ENCODE peak calls at places on chromosome X, in ten cellular contexts. N is CD8-positive, alpha-beta T cell; M is neuronal stem cell; Y is psoas muscle; I is upper lobe of right lung; D is breast epithelium; J is aorta; Z is colonic mucosa; O is IMR-90; S is mesenchymal stem cell. F is an unnamed sample.

GRCh38 chrX:48468247-48468671 is 1.8 kb downstream of the SLC38A5 start:
- DNase-seq in I (no peak), N (no peak), M (no peak), O (no peak), S (no peak), J (no peak), Z (peak; percentile 54), Y (no peak), D (no peak), F (peak; percentile 30)

GRCh38 chrX:118523920-118524319 is 28.3 kb downstream of the DOCK11 start:
- DNase-seq in D (no peak), Y (no peak), Z (no peak), N (peak; percentile 59), I (no peak), S (no peak), O (no peak), J (no peak), M (no peak), F (no peak)

GRCh38 chrX:25337841-25338240 is 322.1 kb upstream of the ARX start:
- DNase-seq in D (no peak), S (no peak), J (no peak), N (no peak), Z (no peak), M (no peak), Y (no peak), I (no peak), O (no peak), F (no peak)

GRCh38 chrX:41167888-41168287 is 82.6 kb downstream of the USP9X start:
- DNase-seq in N (no peak), I (no peak), D (no peak), S (no peak), M (no peak), Y (no peak), Z (no peak), O (no peak), J (no peak), F (no peak)

GRCh38 chrX:140337263-140337662 is 167.6 kb downstream of the SOX3 start:
- DNase-seq in Z (no peak), D (no peak), I (no peak), O (no peak), Y (no peak), M (no peak), S (no peak), N (no peak), J (no peak), F (no peak)

GRCh38 chrX:130539721-130540321 is 138.0 kb downstream of the RBMX2 start:
- DNase-seq in D (no peak), S (peak; percentile 28), Y (peak; percentile 20), I (no peak), N (no peak), Z (peak; percentile 36), M (peak; percentile 14), J (peak; percentile 62), O (peak; percentile 45), F (no peak)

GRCh38 chrX:32010948-32011347 is 939.1 kb upstream of the FTHL17 start:
- DNase-seq in Y (no peak), D (no peak), J (no peak), O (no peak), Z (no peak), M (no peak), I (no peak), N (no peak), S (no peak), F (no peak)

GRCh38 chrX:21658152-21658737 is at the start of gene KLHL34:
- DNase-seq in S (no peak), Z (peak; percentile 31), D (no peak), M (no peak), O (no peak), N (peak; percentile 50), J (peak; percentile 45), I (no peak), Y (peak; percentile 44), F (peak; percentile 29)

GRCh38 chrX:11758400-11759171 is 549 bp downstream of the MSL3 start:
- DNase-seq in M (peak; percentile 75), Y (peak; percentile 89), J (peak; percentile 92), O (peak; percentile 73), I (peak; percentile 94), D (peak; percentile 53), N (peak; percentile 91), S (peak; percentile 83), Z (peak; percentile 85), F (peak; percentile 91)

GRCh38 chrX:143304518-143304917 is 212.8 kb downstream of the SPANXN3 start:
- DNase-seq in S (no peak), M (no peak), Y (no peak), D (no peak), O (no peak), Z (peak; percentile 17), N (no peak), J (no peak), I (no peak), F (no peak)

GRCh38 chrX:4935846-4936245 is 1222.4 kb upstream of the PRKX start:
- DNase-seq in O (no peak), N (no peak), M (no peak), D (no peak), S (peak; percentile 6), J (peak; percentile 63), Z (no peak), Y (peak; percentile 11), I (no peak), F (no peak)

GRCh38 chrX:38233891-38234807 is 13.5 kb upstream of the SRPX start:
- DNase-seq in I (no peak), N (no peak), Z (no peak), J (no peak), O (peak; percentile 73), S (peak; percentile 67), Y (no peak), D (peak; percentile 26), M (no peak), F (no peak)

GRCh38 chrX:100750901-100751300 is 19.0 kb upstream of the SYTL4 start:
- DNase-seq in D (no peak), O (no peak), Y (no peak), Z (no peak), S (no peak), N (no peak), J (no peak), M (no peak), I (no peak), F (no peak)

GRCh38 chrX:72276478-72276953 is 532 bp downstream of the RPS4X start:
- DNase-seq in J (no peak), S (no peak), M (no peak), N (no peak), D (no peak), I (no peak), Y (no peak), Z (no peak), O (no peak), F (no peak)

DNA sequence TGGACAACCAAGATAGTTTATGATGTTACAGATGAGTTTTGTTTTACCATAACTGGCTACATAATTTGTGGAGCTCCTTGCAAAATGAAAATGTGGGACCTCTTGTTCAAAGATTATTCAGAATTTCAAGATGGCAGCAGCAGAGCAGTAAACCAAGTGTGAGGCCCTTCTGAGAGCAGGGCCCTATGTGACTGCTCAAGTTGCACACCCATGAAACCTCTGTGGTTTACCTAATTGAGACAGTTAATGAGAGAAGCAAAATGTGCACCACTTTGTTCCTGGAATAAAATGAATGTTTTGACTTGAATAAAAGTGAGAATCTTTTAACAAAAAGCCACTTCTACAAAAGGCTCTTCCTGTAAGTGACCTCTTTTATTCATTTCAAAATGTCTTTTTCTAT is 519.2 kb downstream of the RPA4 start:
- DNase-seq in S (no peak), N (no peak), I (no peak), D (no peak), O (no peak), Y (no peak), Z (no peak), M (no peak), J (no peak), F (no peak)
- H3K4me1 ChIP-seq in S (no peaks in the 10 kb centered on the region), N (no peaks in the 10 kb centered on the region), I (no peaks in the 10 kb centered on the region), D (no peaks in the 10 kb centered on the region), O (peaks cover 6% of the 10 kb centered on the region), Y (no peaks in the 10 kb centered on the region), Z (no peaks in the 10 kb centered on the region), M (peaks cover 3% of the 10 kb centered on the region), J (no peaks in the 10 kb centered on the region), F (no peaks in the 10 kb centered on the region)

GRCh38 chrX:154040307-154040756 is 20.6 kb upstream of the IRAK1 start:
- DNase-seq in S (peak; percentile 97), D (no peak), M (no peak), Z (no peak), I (no peak), J (no peak), O (peak; percentile 87), Y (no peak), N (no peak), F (no peak)
- H3K4me1 ChIP-seq in S (peaks cover 7% of the 10 kb centered on the region), D (no peaks in the 10 kb centered on the region), M (no peaks in the 10 kb centered on the region), Z (no peaks in the 10 kb centered on the region), I (peaks cover 10% of the 10 kb centered on the region), J (no peaks in the 10 kb centered on the region), O (peaks cover 16% of the 10 kb centered on the region), Y (peaks cover 46% of the 10 kb centered on the region), N (peaks cover 16% of the 10 kb centered on the region), F (no peaks in the 10 kb centered on the region)

GRCh38 chrX:39755152-39756032 is 342.4 kb downstream of the BCOR start:
- DNase-seq in J (peak; percentile 92), Z (peak; percentile 83), S (peak; percentile 93), N (no peak), O (peak; percentile 93), I (peak; percentile 69), D (peak; percentile 88), Y (peak; percentile 88), M (peak; percentile 23), F (peak; percentile 42)

GRCh38 chrX:39750246-39750790 is 347.4 kb downstream of the BCOR start:
- DNase-seq in M (no peak), Z (no peak), J (no peak), N (no peak), Y (no peak), S (no peak), D (no peak), O (no peak), I (no peak), F (no peak)

GRCh38 chrX:39750798-39751197 is 347.0 kb downstream of the BCOR start:
- DNase-seq in I (no peak), D (no peak), M (no peak), N (no peak), J (no peak), O (no peak), Z (no peak), S (no peak), Y (no peak), F (no peak)

GRCh38 chrX:39753296-39753996 is 344.3 kb downstream of the BCOR start:
- DNase-seq in J (no peak), D (no peak), O (peak; percentile 73), S (no peak), M (no peak), N (no peak), Z (no peak), I (no peak), Y (no peak), F (no peak)

DNA sequence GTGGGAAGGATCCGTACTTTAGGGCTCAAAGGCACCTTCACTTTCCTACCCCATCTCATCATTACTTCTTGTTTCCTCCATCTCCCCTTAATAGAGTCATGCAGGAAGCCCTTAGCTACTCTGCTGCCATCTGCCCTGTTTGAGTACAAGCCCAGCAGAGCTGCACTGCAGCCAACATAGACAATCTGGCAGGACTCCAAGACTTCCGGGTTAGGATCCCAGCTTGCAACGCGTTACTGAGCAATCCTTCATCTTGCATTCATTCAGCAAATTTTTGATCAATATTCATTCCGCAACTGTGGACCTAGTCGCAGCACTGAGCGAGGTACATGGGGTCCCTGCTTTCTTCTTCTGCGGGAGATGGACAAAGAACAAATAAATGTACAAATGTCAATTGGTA is 344.9 kb downstream of the BCOR start:
- DNase-seq in Y (no peak), Z (peak; percentile 57), N (no peak), I (no peak), O (peak; percentile 29), J (no peak), S (peak; percentile 30), D (no peak), M (no peak), F (peak; percentile 44)
- H3K4me1 ChIP-seq in Y (peaks cover 9% of the 10 kb centered on the region), Z (no peaks in the 10 kb centered on the region), N (no peaks in the 10 kb centered on the region), I (peaks cover 5% of the 10 kb centered on the region), O (peaks cover 6% of the 10 kb centered on the region), J (peaks cover 6% of the 10 kb centered on the region), S (peaks cover 25% of the 10 kb centered on the region), D (no peaks in the 10 kb centered on the region), M (peaks cover 14% of the 10 kb centered on the region), F (no peaks in the 10 kb centered on the region)

GRCh38 chrX:7144126-7144525 is 3.4 kb upstream of the STS start:
- DNase-seq in J (no peak), Z (no peak), Y (no peak), O (no peak), D (no peak), M (no peak), N (no peak), S (no peak), I (no peak), F (no peak)
- H3K4me1 ChIP-seq in J (no peaks in the 10 kb centered on the region), Z (peaks cover 7% of the 10 kb centered on the region), Y (peaks cover 15% of the 10 kb centered on the region), O (peaks cover 10% of the 10 kb centered on the region), D (no peaks in the 10 kb centered on the region), M (no peaks in the 10 kb centered on the region), N (peaks cover 5% of the 10 kb centered on the region), S (peaks cover 10% of the 10 kb centered on the region), I (peaks cover 9% of the 10 kb centered on the region), F (no peaks in the 10 kb centered on the region)